ENCODE peak calls at places on chromosomes 6 and 20, in four cellular contexts. U is endothelial cell, Y is transverse colon, Q is left ventricle myocardium inferior. H is an unnamed sample.
A peak's percentile ranks its signal among the peaks of the same experiment; 100 is the strongest.

GRCh38 chr6:169958510-169958909 is 207.1 kb downstream of the ERMARD start:
- DNase-seq in U (no peak), Y (no peak), Q (no peak), H (no peak)

GRCh38 chr20:5996765-5997164 is 46.3 kb downstream of the MCM8 start:
- DNase-seq in U (no peak), Y (peak; percentile 22), Q (no peak), H (no peak)

GRCh38 chr6:31441368-31442267 is 38.2 kb downstream of the MICA start:
- DNase-seq in U (peak; percentile 74), Y (peak; percentile 87), Q (peak; percentile 84), H (peak; percentile 89)

GRCh38 chr20:59955131-59955796 is 3.0 kb upstream of the CDH26 start:
- DNase-seq in U (no peak), Y (no peak), Q (no peak), H (no peak)

GRCh38 chr6:113635222-113635970 is 221.7 kb upstream of the MARCKS start:
- DNase-seq in U (no peak), Y (no peak), Q (no peak), H (no peak)

GRCh38 chr20:60132827-60133549 is 174.8 kb downstream of the CDH26 start:
- DNase-seq in U (no peak), Y (no peak), Q (no peak), H (no peak)

GRCh38 chr6:2959909-2960719 is 11.3 kb downstream of the SERPINB6 start:
- DNase-seq in U (no peak), Y (no peak), Q (no peak), H (no peak)

GRCh38 chr6:64249129-64249528 is 613.5 kb downstream of the PHF3 start:
- DNase-seq in U (no peak), Y (no peak), Q (no peak), H (no peak)

GRCh38 chr20:49161428-49162152 is 26.5 kb downstream of the STAU1 start:
- DNase-seq in U (no peak), Y (no peak), Q (no peak), H (no peak)

GRCh38 chr6:142854589-142855488 is 90.1 kb downstream of the HIVEP2 start:
- DNase-seq in U (no peak), Y (no peak), Q (no peak), H (no peak)

GRCh38 chr20:31566658-31567379 is 38.3 kb upstream of the ID1 start:
- DNase-seq in U (no peak), Y (peak; percentile 44), Q (no peak), H (no peak)

GRCh38 chr6:40936810-40937209 is 102.2 kb downstream of the UNC5CL start:
- DNase-seq in U (no peak), Y (no peak), Q (no peak), H (no peak)

GRCh38 chr6:25389501-25389900 is 110.3 kb downstream of the CARMIL1 start:
- DNase-seq in U (no peak), Y (no peak), Q (no peak), H (no peak)

GRCh38 chr6:142152731-142153130 is 5.7 kb downstream of the VTA1 start:
- DNase-seq in U (no peak), Y (no peak), Q (no peak), H (no peak)

GRCh38 chr20:24580006-24580405 is 110.6 kb downstream of the SYNDIG1 start:
- DNase-seq in U (no peak), Y (no peak), Q (no peak), H (no peak)

GRCh38 chr6:15441215-15441868 is 195.5 kb downstream of the JARID2 start:
- DNase-seq in U (peak; percentile 58), Y (peak; percentile 35), Q (no peak), H (no peak)

GRCh38 chr20:47956261-47956995 is 171.1 kb upstream of the SULF2 start:
- DNase-seq in U (no peak), Y (no peak), Q (peak; percentile 36), H (no peak)

GRCh38 chr6:44653761-44654218 is 266.3 kb downstream of the CDC5L start:
- DNase-seq in U (no peak), Y (no peak), Q (no peak), H (no peak)

GRCh38 chr6:451847-452246 is 60.3 kb downstream of the IRF4 start:
- DNase-seq in U (no peak), Y (no peak), Q (no peak), H (no peak)

GRCh38 chr6:39102024-39102820 is 12.8 kb downstream of the SAYSD1 start:
- DNase-seq in U (peak; percentile 70), Y (no peak), Q (peak; percentile 23), H (no peak)

GRCh38 chr6:88983532-88983931 is 20.1 kb upstream of the RNGTT start:
- DNase-seq in U (peak; percentile 48), Y (peak; percentile 42), Q (no peak), H (peak; percentile 19)
- TF ChIP-seq CTCF in U (peak; percentile 73), Y (peak; percentile 48), Q (peak; percentile 68), H (peak; percentile 58)

GRCh38 chr6:166032366-166033171 is 135.1 kb downstream of the TBXT start:
- DNase-seq in U (no peak), Y (peak; percentile 22), Q (peak; percentile 79), H (peak; percentile 53)
- TF ChIP-seq CTCF in U (peak; percentile 60), Y (no peak), Q (peak; percentile 48), H (no peak)

DNA sequence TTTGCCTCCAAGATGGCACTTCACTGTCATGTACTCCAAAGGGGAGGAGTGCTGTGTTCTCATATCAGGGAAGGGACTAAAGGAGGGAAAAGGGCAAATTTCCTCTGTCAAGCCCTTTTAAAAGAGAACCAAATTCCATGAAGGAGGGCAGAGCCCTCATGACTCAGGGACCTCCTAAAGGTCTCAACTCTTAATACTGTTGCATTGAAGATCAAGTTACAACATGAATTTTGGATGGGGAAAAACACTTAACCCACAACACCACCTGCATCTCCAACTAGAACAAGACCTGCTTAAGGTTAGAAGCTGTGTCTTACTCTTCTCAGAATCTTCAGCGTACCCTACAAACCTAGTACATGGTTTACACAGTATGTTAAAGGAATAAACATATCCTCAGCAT is 23.7 kb upstream of the FBXO30 start:
- DNase-seq in U (no peak), Y (no peak), Q (no peak), H (no peak)
- TF ChIP-seq CTCF in U (no peak), Y (no peak), Q (no peak), H (no peak)

GRCh38 chr6:136823128-136823660 is 802 bp downstream of the PEX7 start:
- DNase-seq in U (no peak), Y (no peak), Q (no peak), H (no peak)
- TF ChIP-seq CTCF in U (no peak), Y (no peak), Q (no peak), H (no peak)

DNA sequence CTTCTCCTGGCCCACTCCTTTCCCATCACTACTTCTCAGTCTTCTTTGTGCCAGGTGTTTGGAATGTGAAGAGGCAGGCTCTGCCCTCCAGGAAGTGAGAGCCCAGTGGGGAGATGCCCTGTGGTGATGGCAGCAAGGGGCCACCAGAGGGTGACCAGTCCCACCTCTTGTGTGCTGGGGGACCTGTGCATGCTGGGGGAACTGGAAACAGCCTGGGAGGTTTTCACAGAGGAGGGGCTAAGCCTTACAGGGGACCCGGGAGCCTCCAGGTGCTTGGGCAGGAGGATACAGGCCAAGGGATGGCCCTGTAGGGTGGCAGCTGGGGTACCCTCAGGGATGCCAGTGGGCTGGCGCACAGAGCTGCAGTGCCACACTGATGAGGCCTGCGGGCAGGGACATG is 72.3 kb downstream of the RAMACL start:
- DNase-seq in U (no peak), Y (no peak), Q (no peak), H (no peak)
- TF ChIP-seq CTCF in U (no peak), Y (no peak), Q (peak; percentile 31), H (no peak)